ENCODE peak calls at places on chromosomes 16 and 17, in four cellular contexts. A is NCI-H526; K is heart left ventricle; Z is stimulated activated naive B cell treated with anti-CD40 and anti-IgM and Interleukin-4, amounts not matched to agents 10 μg/mL and 1 μg/mL and 100 μg/mL, for 72 hours. L is an unnamed sample.

GRCh38 chr16:12254566-12254965 is 278.0 kb downstream of the SNX29 start:
- DNase-seq in A (no peak), K (no peak), Z (no peak), L (no peak)

GRCh38 chr17:43721537-43722268 is 36.9 kb downstream of the SOST start:
- DNase-seq in A (no peak), K (no peak), Z (no peak), L (no peak)

GRCh38 chr17:65876985-65877384 is 314.9 kb downstream of the CEP112 start:
- DNase-seq in A (no peak), K (no peak), Z (no peak), L (no peak)

GRCh38 chr16:80081851-80082250 is 458.9 kb upstream of the DYNLRB2 start:
- DNase-seq in A (no peak), K (no peak), Z (no peak), L (no peak)

GRCh38 chr17:1583569-1583968 is 21.0 kb upstream of the PITPNA start:
- DNase-seq in A (no peak), K (no peak), Z (no peak), L (no peak)

GRCh38 chr16:78179666-78180065 is 80.2 kb downstream of the WWOX start:
- DNase-seq in A (no peak), K (no peak), Z (no peak), L (no peak)

GRCh38 chr17:5127910-5128309 is 12.1 kb downstream of the USP6 start:
- DNase-seq in A (no peak), K (no peak), Z (no peak), L (no peak)

GRCh38 chr17:3656755-3657587 is 11.4 kb downstream of the TAX1BP3 start:
- DNase-seq in A (no peak), K (no peak), Z (no peak), L (no peak)

GRCh38 chr16:27847030-27847550 is 216.4 kb downstream of the GSG1L start:
- DNase-seq in A (no peak), K (no peak), Z (no peak), L (no peak)

GRCh38 chr16:58393138-58393504 is 850 bp downstream of the GINS3 start:
- DNase-seq in A (no peak), K (no peak), Z (no peak), L (no peak)

GRCh38 chr16:78446486-78446885 is 347.0 kb downstream of the WWOX start:
- DNase-seq in A (no peak), K (no peak), Z (no peak), L (no peak)

GRCh38 chr17:7711356-7711755 is 6.2 kb upstream of the DNAH2 start:
- DNase-seq in A (no peak), K (no peak), Z (no peak), L (no peak)

GRCh38 chr17:36943250-36944220 is 5.2 kb upstream of the AATF start:
- DNase-seq in A (no peak), K (no peak), Z (no peak), L (no peak)

GRCh38 chr17:46915596-46915995 is 7.4 kb upstream of the GOSR2 start:
- DNase-seq in A (no peak), K (no peak), Z (no peak), L (no peak)

GRCh38 chr17:76700627-76701470 is 9.9 kb downstream of the MXRA7 start:
- DNase-seq in A (no peak), K (peak), Z (no peak), L (peak)

GRCh38 chr17:77778636-77779524 is 179.6 kb upstream of the TNRC6C start:
- DNase-seq in A (no peak), K (peak), Z (no peak), L (peak)

GRCh38 chr17:50258647-50259483 is 15.4 kb upstream of the TMEM92 start:
- DNase-seq in A (no peak), K (no peak), Z (no peak), L (no peak)

GRCh38 chr16:69831212-69832123 is 69.3 kb downstream of the WWP2 start:
- DNase-seq in A (no peak), K (no peak), Z (no peak), L (no peak)

GRCh38 chr16:819336-819735 is 18.8 kb upstream of the GNG13 start:
- DNase-seq in A (no peak), K (no peak), Z (no peak), L (no peak)

GRCh38 chr17:49583889-49584288 is 8.2 kb downstream of the NXPH3 start:
- DNase-seq in A (no peak), K (no peak), Z (no peak), L (no peak)

GRCh38 chr17:82825540-82826124 is 14.2 kb downstream of the ZNF750 start:
- DNase-seq in A (no peak), K (no peak), Z (no peak), L (no peak)

GRCh38 chr16:68155425-68155824 is 70.3 kb downstream of the NFATC3 start:
- DNase-seq in A (no peak), K (no peak), Z (no peak), L (no peak)

GRCh38 chr17:76479515-76480048 is 12.2 kb downstream of the AANAT start:
- DNase-seq in A (no peak), K (no peak), Z (no peak), L (no peak)